ENCODE peak calls at places on chromosomes 2 and 18, in five cellular contexts. A, V, G, N and K are unnamed samples. For H3K4me1, the result is how much of the 10 kb centered on the place peaks cover.

GRCh38 chr2:14544247-14544646 is 88.3 kb upstream of the LRATD1 start:
- DNase-seq in A (no peak), V (no peak), G (no peak), N (no peak), K (no peak)

GRCh38 chr2:61670591-61671503 is 132.7 kb upstream of the XPO1 start:
- DNase-seq in A (peak), V (peak), G (peak), N (peak), K (no peak)

GRCh38 chr2:113208995-113209868 is 35.5 kb downstream of the PSD4 start:
- DNase-seq in A (no peak), V (no peak), G (no peak), N (no peak), K (no peak)

GRCh38 chr2:46385786-46386577 is 88.8 kb downstream of the EPAS1 start:
- DNase-seq in A (no peak), V (no peak), G (no peak), N (peak), K (no peak)

GRCh38 chr2:11009866-11010265 is 98.1 kb downstream of the KCNF1 start:
- DNase-seq in A (no peak), V (no peak), G (no peak), N (no peak), K (no peak)

GRCh38 chr2:150212722-150213171 is 274.7 kb downstream of the RND3 start:
- DNase-seq in A (no peak), V (no peak), G (no peak), N (peak), K (no peak)

GRCh38 chr2:129722306-129723020 is 257.0 kb upstream of the RAB6C start:
- DNase-seq in A (no peak), V (no peak), G (no peak), N (no peak), K (peak)

GRCh38 chr2:233436191-233436581 is 81.9 kb downstream of the DGKD start:
- DNase-seq in A (no peak), V (peak), G (no peak), N (no peak), K (no peak)

GRCh38 chr2:13218205-13218604 is 501.5 kb downstream of the TRIB2 start:
- DNase-seq in A (no peak), V (no peak), G (no peak), N (no peak), K (no peak)

GRCh38 chr18:56108486-56109367 is 520.7 kb upstream of the TCF4 start:
- DNase-seq in A (no peak), V (no peak), G (no peak), N (no peak), K (no peak)

GRCh38 chr2:3305952-3306351 is 71.7 kb downstream of the EIPR1 start:
- DNase-seq in A (no peak), V (no peak), G (no peak), N (no peak), K (no peak)

GRCh38 chr18:22613058-22613690 is 195.5 kb upstream of the CTAGE1 start:
- DNase-seq in A (no peak), V (no peak), G (no peak), N (no peak), K (no peak)

GRCh38 chr2:219578811-219579210 is 6.7 kb downstream of the INHA start:
- DNase-seq in A (no peak), V (no peak), G (no peak), N (peak), K (no peak)

GRCh38 chr2:231666171-231667095 is 41.9 kb upstream of the PTMA start:
- DNase-seq in A (peak), V (peak), G (peak), N (peak), K (peak)

DNA sequence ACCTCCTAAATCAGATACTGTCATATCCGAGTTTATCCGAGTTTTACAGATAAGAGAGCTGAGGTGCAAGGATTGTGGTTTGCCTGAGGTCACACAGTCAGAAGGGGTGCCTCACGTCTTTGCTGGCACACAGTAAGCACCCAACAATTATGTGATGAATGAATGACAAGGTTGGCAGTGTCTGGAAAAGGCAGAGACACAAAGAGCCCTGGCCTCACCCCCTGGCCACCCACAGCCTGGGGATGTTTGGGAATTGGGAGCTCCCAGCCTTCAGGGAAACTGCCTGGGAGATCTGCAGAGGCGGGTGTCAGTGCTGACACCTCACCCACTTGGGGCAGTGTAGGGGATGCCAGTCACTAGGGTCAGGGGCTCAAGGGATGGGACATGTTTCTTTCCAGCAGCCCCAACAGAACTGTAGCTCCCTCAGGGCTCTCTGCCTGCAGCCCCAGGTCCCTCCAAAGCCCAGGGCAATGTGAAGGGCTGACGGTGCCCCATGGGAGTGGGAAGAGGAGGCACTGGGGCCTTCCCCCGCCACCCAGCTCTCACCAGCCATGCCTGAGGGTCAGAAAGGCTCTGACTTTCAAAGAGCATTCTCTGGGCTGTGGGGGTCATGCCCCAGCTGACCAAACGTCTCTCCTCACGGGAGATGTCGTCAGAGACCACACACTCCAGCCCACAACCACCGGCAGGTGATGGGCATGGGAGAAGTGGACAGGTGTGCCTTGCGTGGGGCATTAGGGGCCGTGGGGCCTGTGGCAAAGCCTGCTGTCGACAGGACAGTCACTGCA is 157.5 kb downstream of the ZFP36L2 start:
- DNase-seq in A (no peak), V (no peak), G (no peak), N (no peak), K (no peak)
- H3K27ac ChIP-seq in A (no peak), V (no peak), G (peak), N (no peak), K (no peak)

GRCh38 chr2:43426305-43427031 is 169.4 kb downstream of the THADA start:
- DNase-seq in A (peak), V (peak), G (peak), N (peak), K (peak)
- H3K4me1 ChIP-seq in A (under half), V (under half), G (under half), N (under half), K (under half)

GRCh38 chr2:199302851-199303250 is 154.9 kb downstream of the SATB2 start:
- DNase-seq in A (no peak), V (no peak), G (no peak), N (peak), K (peak)
- H3K27ac ChIP-seq in A (no peak), V (no peak), G (no peak), N (peak), K (no peak)

GRCh38 chr2:174617713-174618112 is 20.1 kb upstream of the WIPF1 start:
- DNase-seq in A (no peak), V (no peak), G (no peak), N (no peak), K (no peak)
- H3K4me1 ChIP-seq in A (under half), V (under half), G (half or more), N (half or more), K (under half)

GRCh38 chr2:216768908-216769401 is 73.6 kb upstream of the IGFBP5 start:
- DNase-seq in A (no peak), V (no peak), G (no peak), N (no peak), K (no peak)
- H3K27ac ChIP-seq in A (no peak), V (no peak), G (no peak), N (no peak), K (no peak)

DNA sequence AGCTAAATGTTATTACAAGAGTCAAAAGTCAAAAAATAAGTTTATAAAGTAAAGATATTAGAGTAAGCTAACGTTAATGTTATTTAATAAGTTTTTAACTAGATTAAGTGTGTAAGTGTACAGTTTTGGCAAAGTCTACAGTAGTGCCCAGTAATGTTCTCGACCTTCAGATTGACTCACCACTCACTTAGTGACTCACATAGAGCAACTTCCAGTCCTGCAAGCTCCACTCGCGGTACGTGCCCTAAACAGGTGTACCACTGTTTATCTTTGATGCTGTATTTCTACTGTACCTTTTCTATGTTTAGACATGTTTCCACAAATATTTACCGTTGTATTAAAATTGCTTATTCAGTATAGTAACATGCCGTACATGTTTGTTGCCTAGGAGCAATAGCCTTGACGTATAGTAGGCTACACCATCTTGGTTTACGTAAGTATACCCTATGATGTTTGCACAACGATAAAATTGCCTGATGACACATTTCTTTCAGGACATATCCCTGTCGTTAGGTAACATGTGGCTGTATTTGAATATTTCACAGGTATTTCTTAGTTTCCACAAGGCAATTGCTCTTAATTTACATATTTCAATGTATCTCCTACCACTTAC is 1641.9 kb upstream of the PIK3C3 start:
- DNase-seq in A (no peak), V (no peak), G (no peak), N (no peak), K (no peak)
- H3K4me1 ChIP-seq in A (under half), V (under half), G (under half), N (under half), K (under half)

DNA sequence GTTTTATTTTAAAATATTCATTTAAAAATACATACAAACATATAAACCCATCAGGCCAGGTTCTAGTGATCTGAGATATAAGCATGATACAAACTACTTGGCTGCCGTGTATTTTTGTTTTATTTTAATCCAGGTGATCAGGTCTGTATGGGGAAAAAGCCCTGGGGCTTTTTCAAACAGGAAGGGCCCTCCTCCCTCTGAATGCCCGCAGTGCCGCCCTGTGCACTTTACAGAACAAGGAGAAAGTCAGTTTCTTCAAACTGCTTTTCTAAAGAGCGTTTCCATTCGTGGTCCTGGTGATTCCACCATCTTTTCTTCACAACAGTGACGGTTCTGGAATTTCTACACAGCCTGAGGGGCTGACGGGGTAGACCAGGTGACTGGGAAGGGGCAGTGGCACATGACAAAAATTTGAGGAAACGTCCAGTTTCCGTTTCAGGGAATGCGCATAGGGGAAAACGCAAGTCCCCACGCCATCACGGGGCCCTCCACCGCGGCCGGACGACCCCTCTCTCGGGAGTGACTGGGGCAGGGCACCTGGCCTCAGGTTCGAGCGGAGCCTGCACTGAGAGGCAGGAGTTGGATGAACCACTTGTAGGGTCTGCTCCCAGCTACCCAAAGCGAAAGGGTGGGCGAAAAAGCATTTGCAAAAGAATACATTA is 1.1 kb upstream of the SPTBN1 start:
- DNase-seq in A (peak), V (peak), G (no peak), N (no peak), K (peak)
- H3K27ac ChIP-seq in A (peak), V (peak), G (peak), N (no peak), K (no peak)

GRCh38 chr2:170307052-170307451 is 129.1 kb downstream of the MYO3B start:
- DNase-seq in A (no peak), V (no peak), G (no peak), N (no peak), K (no peak)
- H3K4me1 ChIP-seq in A (under half), V (under half), G (under half), N (under half), K (under half)

GRCh38 chr2:215421859-215422461 is 13.9 kb downstream of the FN1 start:
- DNase-seq in A (no peak), V (no peak), G (no peak), N (peak), K (no peak)
- H3K27ac ChIP-seq in A (no peak), V (peak), G (no peak), N (peak), K (no peak)

GRCh38 chr2:76667764-76668163 is 854.4 kb downstream of the LRRTM4 start:
- DNase-seq in A (no peak), V (no peak), G (no peak), N (no peak), K (no peak)
- H3K4me1 ChIP-seq in A (under half), V (under half), G (under half), N (under half), K (under half)